ENCODE peak calls at places on chromosomes 3 and 15, in eight cellular contexts. One of them, this sample, is unnamed.

GRCh38 chr3:161104561-161105551 is at the start of gene B3GALNT1:
- DNase-seq in small intestine: peak
- DNase-seq in heart left ventricle: peak
- DNase-seq in Panc1: peak
- DNase-seq in neural progenitor cell: peak
- DNase-seq in psoas muscle: peak
- DNase-seq in tibial artery: peak
- DNase-seq in right cardiac atrium: peak
- DNase-seq in this sample: peak

GRCh38 chr3:13104511-13104910 is 31.3 kb upstream of the IQSEC1 start:
- DNase-seq in Panc1: no peak
- DNase-seq in tibial artery: no peak
- DNase-seq in psoas muscle: no peak
- DNase-seq in neural progenitor cell: no peak
- DNase-seq in right cardiac atrium: no peak
- DNase-seq in heart left ventricle: peak
- DNase-seq in small intestine: no peak
- DNase-seq in this sample: no peak

GRCh38 chr3:126402178-126402577 is 7.5 kb downstream of the CFAP100 start:
- DNase-seq in small intestine: no peak
- DNase-seq in Panc1: no peak
- DNase-seq in neural progenitor cell: no peak
- DNase-seq in psoas muscle: no peak
- DNase-seq in right cardiac atrium: no peak
- DNase-seq in heart left ventricle: no peak
- DNase-seq in tibial artery: no peak
- DNase-seq in this sample: no peak

GRCh38 chr3:139718415-139718814 is 40.6 kb upstream of the NMNAT3 start:
- DNase-seq in neural progenitor cell: peak
- DNase-seq in right cardiac atrium: peak
- DNase-seq in Panc1: no peak
- DNase-seq in tibial artery: peak
- DNase-seq in psoas muscle: peak
- DNase-seq in small intestine: peak
- DNase-seq in heart left ventricle: no peak
- DNase-seq in this sample: peak

GRCh38 chr3:194250104-194251002 is 100.8 kb downstream of the CPN2 start:
- DNase-seq in heart left ventricle: peak
- DNase-seq in small intestine: peak
- DNase-seq in psoas muscle: peak
- DNase-seq in right cardiac atrium: peak
- DNase-seq in tibial artery: no peak
- DNase-seq in neural progenitor cell: no peak
- DNase-seq in Panc1: no peak
- DNase-seq in this sample: peak

GRCh38 chr3:136659253-136659652 is 92.9 kb downstream of the STAG1 start:
- DNase-seq in small intestine: no peak
- DNase-seq in Panc1: no peak
- DNase-seq in tibial artery: no peak
- DNase-seq in psoas muscle: no peak
- DNase-seq in heart left ventricle: no peak
- DNase-seq in right cardiac atrium: peak
- DNase-seq in neural progenitor cell: peak
- DNase-seq in this sample: no peak

GRCh38 chr15:84659904-84660781 is 2.1 kb upstream of the NMB start:
- DNase-seq in neural progenitor cell: no peak
- DNase-seq in psoas muscle: no peak
- DNase-seq in Panc1: no peak
- DNase-seq in small intestine: no peak
- DNase-seq in tibial artery: no peak
- DNase-seq in heart left ventricle: no peak
- DNase-seq in right cardiac atrium: no peak
- DNase-seq in this sample: no peak

GRCh38 chr15:84833447-84833846 is 16.3 kb downstream of the ALPK3 start:
- DNase-seq in right cardiac atrium: no peak
- DNase-seq in neural progenitor cell: no peak
- DNase-seq in psoas muscle: no peak
- DNase-seq in heart left ventricle: no peak
- DNase-seq in Panc1: no peak
- DNase-seq in small intestine: no peak
- DNase-seq in tibial artery: no peak
- DNase-seq in this sample: no peak

GRCh38 chr3:134029734-134030381 is at the start of gene SLCO2A1:
- DNase-seq in tibial artery: peak
- DNase-seq in right cardiac atrium: peak
- DNase-seq in heart left ventricle: peak
- DNase-seq in psoas muscle: peak
- DNase-seq in Panc1: no peak
- DNase-seq in small intestine: peak
- DNase-seq in neural progenitor cell: peak
- DNase-seq in this sample: peak

DNA sequence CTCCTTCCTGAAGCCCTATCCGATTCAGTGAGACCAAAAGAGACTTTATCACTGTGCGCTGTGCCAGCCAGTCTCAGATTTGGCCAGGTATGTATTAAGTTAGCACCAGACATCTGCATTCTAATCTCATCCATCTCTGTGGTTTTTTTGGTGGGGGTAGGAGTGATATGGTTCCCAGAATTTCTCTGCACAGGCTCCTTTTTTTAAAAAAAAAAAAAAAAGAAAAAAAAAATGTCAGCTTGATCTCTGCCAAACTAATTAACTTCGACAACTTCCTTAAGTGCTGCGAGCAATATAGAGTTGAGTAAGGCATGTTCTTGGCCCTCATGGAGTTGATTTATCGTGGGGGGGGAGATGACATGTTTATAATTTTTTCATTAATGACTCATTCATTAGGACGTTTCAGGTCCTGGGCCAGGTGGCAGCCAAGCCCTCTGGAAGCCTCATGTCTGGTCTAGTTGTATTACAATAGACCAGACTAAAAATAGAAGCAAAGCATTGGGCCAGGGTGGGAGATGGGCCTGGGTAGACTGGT is 12.9 kb downstream of the SLCO3A1 start:
- DNase-seq in neural progenitor cell: no peak
- DNase-seq in heart left ventricle: no peak
- DNase-seq in small intestine: no peak
- DNase-seq in tibial artery: peak
- DNase-seq in psoas muscle: peak
- DNase-seq in right cardiac atrium: no peak
- DNase-seq in Panc1: no peak
- DNase-seq in this sample: peak
- H3K27ac ChIP-seq in neural progenitor cell: no peak
- H3K27ac ChIP-seq in heart left ventricle: peak
- H3K27ac ChIP-seq in small intestine: no peak
- H3K27ac ChIP-seq in tibial artery: peak
- H3K27ac ChIP-seq in psoas muscle: peak
- H3K27ac ChIP-seq in right cardiac atrium: peak
- H3K27ac ChIP-seq in Panc1: peak
- H3K27ac ChIP-seq in this sample: peak

GRCh38 chr3:55508335-55508734 is 21.2 kb upstream of the WNT5A start:
- DNase-seq in small intestine: no peak
- DNase-seq in right cardiac atrium: no peak
- DNase-seq in psoas muscle: no peak
- DNase-seq in heart left ventricle: no peak
- DNase-seq in neural progenitor cell: no peak
- DNase-seq in tibial artery: no peak
- DNase-seq in Panc1: no peak
- DNase-seq in this sample: no peak
- H3K27ac ChIP-seq in small intestine: no peak
- H3K27ac ChIP-seq in right cardiac atrium: no peak
- H3K27ac ChIP-seq in psoas muscle: no peak
- H3K27ac ChIP-seq in heart left ventricle: no peak
- H3K27ac ChIP-seq in neural progenitor cell: no peak
- H3K27ac ChIP-seq in tibial artery: no peak
- H3K27ac ChIP-seq in Panc1: no peak
- H3K27ac ChIP-seq in this sample: no peak

GRCh38 chr3:150738688-150739087 is 24.3 kb downstream of the SIAH2 start:
- DNase-seq in right cardiac atrium: no peak
- DNase-seq in small intestine: no peak
- DNase-seq in psoas muscle: no peak
- DNase-seq in tibial artery: no peak
- DNase-seq in heart left ventricle: no peak
- DNase-seq in neural progenitor cell: no peak
- DNase-seq in Panc1: no peak
- DNase-seq in this sample: no peak

GRCh38 chr3:150736316-150736719 is 26.7 kb downstream of the SIAH2 start:
- DNase-seq in right cardiac atrium: no peak
- DNase-seq in tibial artery: no peak
- DNase-seq in small intestine: no peak
- DNase-seq in psoas muscle: no peak
- DNase-seq in neural progenitor cell: no peak
- DNase-seq in heart left ventricle: no peak
- DNase-seq in Panc1: no peak
- DNase-seq in this sample: no peak

GRCh38 chr3:150736903-150737832 is 25.8 kb downstream of the SIAH2 start:
- DNase-seq in small intestine: peak
- DNase-seq in tibial artery: no peak
- DNase-seq in right cardiac atrium: no peak
- DNase-seq in Panc1: no peak
- DNase-seq in heart left ventricle: no peak
- DNase-seq in neural progenitor cell: no peak
- DNase-seq in psoas muscle: no peak
- DNase-seq in this sample: no peak

GRCh38 chr3:150739200-150739863 is 23.6 kb downstream of the SIAH2 start:
- DNase-seq in neural progenitor cell: no peak
- DNase-seq in heart left ventricle: no peak
- DNase-seq in right cardiac atrium: no peak
- DNase-seq in small intestine: no peak
- DNase-seq in psoas muscle: no peak
- DNase-seq in Panc1: no peak
- DNase-seq in tibial artery: no peak
- DNase-seq in this sample: no peak

GRCh38 chr3:150737874-150738679 is 24.9 kb downstream of the SIAH2 start:
- DNase-seq in right cardiac atrium: no peak
- DNase-seq in small intestine: peak
- DNase-seq in psoas muscle: no peak
- DNase-seq in heart left ventricle: no peak
- DNase-seq in Panc1: no peak
- DNase-seq in neural progenitor cell: no peak
- DNase-seq in tibial artery: no peak
- DNase-seq in this sample: no peak
- H3K27ac ChIP-seq in right cardiac atrium: no peak
- H3K27ac ChIP-seq in small intestine: peak
- H3K27ac ChIP-seq in psoas muscle: no peak
- H3K27ac ChIP-seq in heart left ventricle: peak
- H3K27ac ChIP-seq in Panc1: no peak
- H3K27ac ChIP-seq in neural progenitor cell: no peak
- H3K27ac ChIP-seq in tibial artery: no peak
- H3K27ac ChIP-seq in this sample: no peak

GRCh38 chr3:32421185-32421584 is 29.5 kb downstream of the CMTM7 start:
- DNase-seq in psoas muscle: no peak
- DNase-seq in Panc1: no peak
- DNase-seq in small intestine: no peak
- DNase-seq in tibial artery: no peak
- DNase-seq in neural progenitor cell: no peak
- DNase-seq in heart left ventricle: no peak
- DNase-seq in right cardiac atrium: no peak
- DNase-seq in this sample: no peak
- H3K27ac ChIP-seq in psoas muscle: peak
- H3K27ac ChIP-seq in Panc1: peak
- H3K27ac ChIP-seq in small intestine: no peak
- H3K27ac ChIP-seq in tibial artery: peak
- H3K27ac ChIP-seq in neural progenitor cell: no peak
- H3K27ac ChIP-seq in heart left ventricle: peak
- H3K27ac ChIP-seq in right cardiac atrium: peak
- H3K27ac ChIP-seq in this sample: peak

GRCh38 chr15:62612183-62612733 is 430.3 kb upstream of the TPM1 start:
- DNase-seq in small intestine: no peak
- DNase-seq in Panc1: no peak
- DNase-seq in right cardiac atrium: no peak
- DNase-seq in heart left ventricle: no peak
- DNase-seq in psoas muscle: no peak
- DNase-seq in tibial artery: no peak
- DNase-seq in neural progenitor cell: no peak
- DNase-seq in this sample: no peak
- H3K27ac ChIP-seq in small intestine: no peak
- H3K27ac ChIP-seq in Panc1: no peak
- H3K27ac ChIP-seq in right cardiac atrium: no peak
- H3K27ac ChIP-seq in heart left ventricle: no peak
- H3K27ac ChIP-seq in psoas muscle: no peak
- H3K27ac ChIP-seq in tibial artery: no peak
- H3K27ac ChIP-seq in neural progenitor cell: no peak
- H3K27ac ChIP-seq in this sample: no peak

DNA sequence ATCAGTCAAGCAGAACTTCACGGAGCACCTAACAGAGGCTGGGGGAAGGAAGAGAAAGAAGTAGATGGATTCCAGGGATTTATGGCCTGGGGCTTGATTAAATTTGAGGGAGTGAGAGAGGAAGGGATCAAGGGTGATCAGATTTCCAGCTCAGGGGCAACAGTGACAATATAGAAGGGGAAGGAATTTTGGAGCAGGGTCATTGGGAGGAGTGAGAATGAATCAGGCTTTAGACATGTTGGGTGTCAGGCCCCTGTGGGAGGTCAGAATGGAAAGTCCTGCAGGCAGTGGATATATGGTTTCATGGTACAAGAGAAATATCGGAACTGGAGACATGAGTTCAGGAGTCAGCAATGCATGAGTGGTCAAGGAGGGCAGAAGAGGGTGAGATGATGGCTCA is 72.9 kb upstream of the GLCE start:
- DNase-seq in tibial artery: no peak
- DNase-seq in neural progenitor cell: no peak
- DNase-seq in psoas muscle: no peak
- DNase-seq in small intestine: no peak
- DNase-seq in Panc1: no peak
- DNase-seq in right cardiac atrium: no peak
- DNase-seq in heart left ventricle: no peak
- DNase-seq in this sample: no peak
- H3K27ac ChIP-seq in tibial artery: no peak
- H3K27ac ChIP-seq in neural progenitor cell: no peak
- H3K27ac ChIP-seq in psoas muscle: no peak
- H3K27ac ChIP-seq in small intestine: no peak
- H3K27ac ChIP-seq in Panc1: no peak
- H3K27ac ChIP-seq in right cardiac atrium: no peak
- H3K27ac ChIP-seq in heart left ventricle: no peak
- H3K27ac ChIP-seq in this sample: no peak